ENCODE peak calls at places on chromosomes 6 and 20, in eight cellular contexts. T is NB4, U is psoas muscle, Y is GM23338, S is tibial artery, D is upper lobe of right lung, I is lower lobe of right lung, J is left ventricle myocardium inferior. H is an unnamed sample.

GRCh38 chr6:90729057-90729456 is 142.2 kb upstream of the MAP3K7 start:
- DNase-seq in T (no peak), U (no peak), Y (no peak), S (no peak), D (no peak), I (no peak), J (no peak), H (no peak)

GRCh38 chr6:5259428-5259827 is 1.3 kb downstream of the LYRM4 start:
- DNase-seq in T (no peak), U (no peak), Y (no peak), S (no peak), D (no peak), I (no peak), J (no peak), H (no peak)

GRCh38 chr20:33477386-33478234 is 12.3 kb upstream of the CBFA2T2 start:
- DNase-seq in T (no peak), U (no peak), Y (peak; percentile 54), S (no peak), D (no peak), I (no peak), J (no peak), H (no peak)

GRCh38 chr20:25859649-25860530 is 163.2 kb upstream of the ZNF337 start:
- DNase-seq in T (peak; percentile 56), U (peak; percentile 78), Y (peak; percentile 54), S (peak; percentile 87), D (peak; percentile 88), I (peak; percentile 82), J (peak; percentile 82), H (no peak)

GRCh38 chr20:4896971-4897497 is 104.3 kb downstream of the SLC23A2 start:
- DNase-seq in T (peak; percentile 65), U (no peak), Y (peak; percentile 70), S (no peak), D (no peak), I (no peak), J (no peak), H (no peak)

GRCh38 chr6:45959534-45960195 is 56.0 kb downstream of the CLIC5 start:
- DNase-seq in T (no peak), U (no peak), Y (no peak), S (no peak), D (no peak), I (no peak), J (no peak), H (no peak)

GRCh38 chr6:97177905-97178304 is 105.1 kb downstream of the MMS22L start:
- DNase-seq in T (no peak), U (no peak), Y (no peak), S (no peak), D (no peak), I (no peak), J (no peak), H (no peak)

GRCh38 chr20:58406422-58407001 is 17.5 kb downstream of the VAPB start:
- DNase-seq in T (no peak), U (no peak), Y (no peak), S (no peak), D (no peak), I (no peak), J (no peak), H (no peak)

GRCh38 chr20:21826946-21827345 is 121.5 kb downstream of the PAX1 start:
- DNase-seq in T (no peak), U (no peak), Y (peak; percentile 73), S (no peak), D (no peak), I (no peak), J (no peak), H (no peak)

GRCh38 chr6:148304976-148305375 is 37.7 kb upstream of the SASH1 start:
- DNase-seq in T (no peak), U (no peak), Y (peak; percentile 21), S (no peak), D (no peak), I (no peak), J (no peak), H (no peak)

GRCh38 chr6:162829013-162829742 is 101.4 kb downstream of the PACRG start:
- DNase-seq in T (no peak), U (no peak), Y (no peak), S (no peak), D (no peak), I (no peak), J (no peak), H (no peak)

GRCh38 chr6:22925304-22925835 is 356.0 kb downstream of the HDGFL1 start:
- DNase-seq in T (no peak), U (no peak), Y (no peak), S (no peak), D (no peak), I (no peak), J (no peak), H (no peak)

GRCh38 chr6:50720623-50721022 is 7.3 kb downstream of the TFAP2D start:
- DNase-seq in T (peak; percentile 26), U (no peak), Y (peak; percentile 86), S (no peak), D (no peak), I (no peak), J (no peak), H (no peak)

GRCh38 chr6:40715501-40716403 is 128.6 kb upstream of the LRFN2 start:
- DNase-seq in T (no peak), U (no peak), Y (no peak), S (no peak), D (no peak), I (no peak), J (peak; percentile 21), H (no peak)

GRCh38 chr6:14964901-14965300 is 281.0 kb upstream of the JARID2 start:
- DNase-seq in T (no peak), U (no peak), Y (no peak), S (no peak), D (no peak), I (no peak), J (no peak), H (no peak)

GRCh38 chr6:16396497-16397319 is 158.3 kb downstream of the GMPR start:
- DNase-seq in T (no peak), U (no peak), Y (no peak), S (no peak), D (no peak), I (no peak), J (no peak), H (no peak)

GRCh38 chr6:47700051-47700450 is 1.7 kb downstream of the ADGRF4 start:
- DNase-seq in T (no peak), U (no peak), Y (no peak), S (no peak), D (no peak), I (no peak), J (no peak), H (no peak)

DNA sequence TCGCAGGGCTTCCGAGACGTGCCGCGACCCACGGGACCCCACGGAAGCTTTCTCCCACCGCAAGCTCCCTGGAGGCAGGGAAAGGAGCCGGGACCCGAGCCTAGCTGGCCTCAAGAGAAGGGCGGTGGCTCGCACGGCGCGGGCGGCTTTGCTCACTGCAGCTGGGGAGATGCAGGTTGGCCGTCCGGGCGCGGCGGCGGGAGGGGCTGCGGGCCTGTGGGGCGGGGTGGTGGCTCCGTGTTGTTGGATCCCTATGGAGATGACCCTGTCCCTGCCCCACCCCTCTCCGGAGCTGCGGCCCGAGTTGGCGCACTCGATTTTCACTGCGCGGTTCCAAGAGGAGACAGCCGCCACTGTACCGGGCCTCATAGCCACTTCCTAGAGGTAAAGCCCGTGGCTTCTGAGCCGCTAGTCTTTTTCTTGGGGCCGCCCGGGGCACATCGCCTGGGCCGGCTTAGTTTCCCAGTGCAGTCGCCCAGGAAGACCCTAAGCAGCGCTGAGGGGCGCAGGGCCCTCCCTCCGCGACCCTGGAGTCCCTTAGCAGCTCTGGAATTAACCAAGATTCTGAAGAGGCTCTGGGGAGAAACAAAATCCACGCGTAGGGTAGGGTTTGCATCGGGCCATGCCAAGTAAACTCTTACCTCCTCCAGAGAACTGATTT is at the start of gene ECT2L:
- DNase-seq in T (no peak), U (peak; percentile 80), Y (peak; percentile 92), S (peak; percentile 80), D (peak; percentile 73), I (peak; percentile 74), J (peak; percentile 86), H (no peak)
- H3K4me3 ChIP-seq in T (no peak within 1 kb of the TSS), U (peak within 1 kb of the TSS; percentile 55), Y (peak within 1 kb of the TSS; percentile 65), S (peak within 1 kb of the TSS; percentile 45), D (peak within 1 kb of the TSS; percentile 34), I (peak within 1 kb of the TSS; percentile 43), J (peak within 1 kb of the TSS; percentile 65), H (peak within 1 kb of the TSS; percentile 12)

GRCh38 chr6:1614448-1614766 is 4.7 kb downstream of the FOXC1 start:
- DNase-seq in T (no peak), U (no peak), Y (peak; percentile 51), S (no peak), D (no peak), I (no peak), J (no peak), H (no peak)

GRCh38 chr6:1613631-1614447 is 4.1 kb downstream of the FOXC1 start:
- DNase-seq in T (peak; percentile 20), U (no peak), Y (peak; percentile 90), S (peak; percentile 69), D (no peak), I (no peak), J (no peak), H (no peak)

GRCh38 chr6:1611572-1612385 is 2.1 kb downstream of the FOXC1 start:
- DNase-seq in T (peak; percentile 67), U (no peak), Y (peak; percentile 49), S (no peak), D (no peak), I (no peak), J (no peak), H (no peak)

GRCh38 chr6:1612386-1612893 is 2.7 kb downstream of the FOXC1 start:
- DNase-seq in T (no peak), U (no peak), Y (no peak), S (no peak), D (no peak), I (no peak), J (no peak), H (no peak)

GRCh38 chr6:1612902-1613301 is 3.2 kb downstream of the FOXC1 start:
- DNase-seq in T (peak; percentile 43), U (no peak), Y (no peak), S (no peak), D (no peak), I (no peak), J (no peak), H (no peak)
- TF ChIP-seq CTCF in T (no peak), U (no peak), Y (no peak), S (no peak), D (no peak), I (no peak), J (no peak), H (no peak)

GRCh38 chr6:7762758-7763157 is 36.9 kb downstream of the BMP6 start:
- DNase-seq in T (peak; percentile 11), U (no peak), Y (no peak), S (no peak), D (no peak), I (no peak), J (no peak), H (no peak)
- H3K4me3 ChIP-seq in T (no peak overlapping the region), U (no peak overlapping the region), Y (no peak overlapping the region), S (no peak overlapping the region), D (no peak overlapping the region), I (no peak overlapping the region), J (no peak overlapping the region), H (no peak overlapping the region)

GRCh38 chr20:20184149-20184548 is 131.8 kb downstream of the CFAP61 start:
- DNase-seq in T (peak; percentile 42), U (no peak), Y (peak; percentile 41), S (no peak), D (no peak), I (no peak), J (no peak), H (no peak)
- TF ChIP-seq CTCF in T (peak; percentile 60), U (no peak), Y (peak; percentile 69), S (peak; percentile 7), D (peak; percentile 29), I (no peak), J (peak; percentile 24), H (peak; percentile 4)

GRCh38 chr6:3905853-3906190 is 56.6 kb downstream of the FAM50B start:
- DNase-seq in T (no peak), U (no peak), Y (peak; percentile 67), S (no peak), D (no peak), I (no peak), J (no peak), H (no peak)
- H3K4me3 ChIP-seq in T (no peak overlapping the region), U (peak overlapping the region; percentile 53), Y (no peak overlapping the region), S (no peak overlapping the region), D (no peak overlapping the region), I (no peak overlapping the region), J (no peak overlapping the region), H (no peak overlapping the region)